ENCODE peak calls at places on chromosomes 1 and 21, in ten cellular contexts. T is HepG2; S is CD8-positive, alpha-beta T cell; A is aorta; M is Panc1; K is body of pancreas; X is right lobe of liver; E is upper lobe of right lung; J is PC-3; Y is PC-9. V is an unnamed sample.
A peak's percentile ranks its signal among the peaks of the same experiment; 100 is the strongest.

GRCh38 chr1:179021873-179022272 is 3.8 kb upstream of the FAM20B start:
- DNase-seq in T (peak; percentile 18), S (no peak), A (peak; percentile 70), M (no peak), K (no peak), X (no peak), E (no peak), J (no peak), Y (no peak), V (no peak)

GRCh38 chr1:211621471-211622198 is 42.7 kb upstream of the SLC30A1 start:
- DNase-seq in T (no peak), S (no peak), A (peak; percentile 70), M (no peak), K (peak; percentile 37), X (no peak), E (peak; percentile 46), J (no peak), Y (no peak), V (no peak)

GRCh38 chr1:51157411-51157810 is 55.4 kb downstream of the C1orf185 start:
- DNase-seq in T (no peak), S (no peak), A (no peak), M (no peak), K (no peak), X (no peak), E (no peak), J (no peak), Y (no peak), V (no peak)

GRCh38 chr1:51916587-51917405 is 38.3 kb upstream of the NRDC start:
- DNase-seq in T (no peak), S (no peak), A (no peak), M (no peak), K (no peak), X (no peak), E (no peak), J (peak; percentile 43), Y (no peak), V (no peak)

GRCh38 chr1:93874025-93874651 is 4.9 kb downstream of the DNTTIP2 start:
- DNase-seq in T (peak; percentile 16), S (no peak), A (no peak), M (peak; percentile 13), K (no peak), X (no peak), E (no peak), J (peak; percentile 84), Y (peak; percentile 52), V (no peak)

GRCh38 chr1:115782571-115783281 is 14.2 kb upstream of the CASQ2 start:
- DNase-seq in T (no peak), S (no peak), A (no peak), M (no peak), K (no peak), X (no peak), E (no peak), J (peak; percentile 93), Y (peak; percentile 100), V (no peak)

GRCh38 chr1:29932626-29933025 is 696.3 kb downstream of the PTPRU start:
- DNase-seq in T (no peak), S (no peak), A (no peak), M (no peak), K (no peak), X (no peak), E (no peak), J (no peak), Y (no peak), V (no peak)

GRCh38 chr1:22159858-22160257 is 17.0 kb upstream of the WNT4 start:
- DNase-seq in T (no peak), S (no peak), A (no peak), M (no peak), K (no peak), X (no peak), E (no peak), J (no peak), Y (no peak), V (no peak)

GRCh38 chr1:113874017-113874879 is 2.7 kb upstream of the PTPN22 start:
- DNase-seq in T (peak; percentile 23), S (no peak), A (no peak), M (no peak), K (peak; percentile 57), X (no peak), E (no peak), J (peak; percentile 61), Y (peak; percentile 84), V (no peak)

GRCh38 chr1:29708381-29708780 is 472.1 kb downstream of the PTPRU start:
- DNase-seq in T (no peak), S (no peak), A (no peak), M (no peak), K (no peak), X (no peak), E (peak; percentile 30), J (peak; percentile 34), Y (no peak), V (no peak)

GRCh38 chr1:214445846-214446614 is 105.4 kb downstream of the PTPN14 start:
- DNase-seq in T (no peak), S (no peak), A (no peak), M (no peak), K (no peak), X (no peak), E (no peak), J (peak; percentile 92), Y (peak; percentile 73), V (no peak)

GRCh38 chr1:109274533-109275476 is 8.1 kb downstream of the PSRC1 start:
- DNase-seq in T (peak; percentile 93), S (no peak), A (no peak), M (no peak), K (peak; percentile 68), X (peak; percentile 77), E (peak; percentile 89), J (peak; percentile 95), Y (peak; percentile 99), V (no peak)

GRCh38 chr1:198890531-198890930 is 251.7 kb downstream of the PTPRC start:
- DNase-seq in T (no peak), S (no peak), A (no peak), M (peak; percentile 59), K (no peak), X (no peak), E (no peak), J (peak; percentile 83), Y (peak; percentile 66), V (no peak)

DNA sequence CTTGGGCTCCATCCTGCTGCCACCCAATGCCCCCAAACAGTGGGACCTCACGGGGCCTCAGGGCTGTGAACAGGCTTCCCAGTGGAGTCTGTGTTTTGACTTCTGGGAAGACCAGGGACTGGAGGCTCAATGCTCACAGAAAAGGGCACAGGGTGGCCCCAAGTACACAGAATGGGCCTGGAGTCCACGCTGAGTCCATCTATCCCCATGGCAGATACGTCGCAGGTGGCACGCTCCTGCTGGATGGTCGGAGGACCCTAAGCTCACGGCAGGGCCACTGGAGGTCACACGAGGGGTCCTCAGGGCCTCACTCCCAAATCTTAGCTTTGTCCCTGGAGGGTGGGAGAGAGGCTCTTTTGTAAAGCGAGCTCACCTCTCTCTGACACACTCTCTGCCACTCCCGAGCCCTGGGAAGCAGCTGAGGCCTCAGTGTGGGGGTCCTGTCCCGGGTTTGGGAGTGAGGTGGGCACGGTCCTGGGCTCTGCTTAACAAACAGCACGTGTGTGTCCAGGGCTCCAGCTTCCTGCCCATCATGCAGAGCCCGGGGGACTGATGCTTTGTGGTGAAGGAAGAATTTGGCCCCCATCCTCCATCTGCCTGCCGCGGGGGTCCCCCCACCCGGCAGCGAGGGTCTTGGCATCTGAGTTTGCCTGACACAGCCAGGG is 27.2 kb upstream of the TTC34 start:
- DNase-seq in T (no peak), S (no peak), A (peak; percentile 21), M (no peak), K (no peak), X (no peak), E (no peak), J (no peak), Y (no peak), V (no peak)
- H3K9me3 ChIP-seq in T (peaks cover 9% of the 10 kb centered on the region), S (no peaks in the 10 kb centered on the region), A (no peaks in the 10 kb centered on the region), M (no peaks in the 10 kb centered on the region), K (no peaks in the 10 kb centered on the region), X (no peaks in the 10 kb centered on the region), E (no peaks in the 10 kb centered on the region), J (peaks cover 22% of the 10 kb centered on the region), Y (no peaks in the 10 kb centered on the region), V (no peaks in the 10 kb centered on the region)

DNA sequence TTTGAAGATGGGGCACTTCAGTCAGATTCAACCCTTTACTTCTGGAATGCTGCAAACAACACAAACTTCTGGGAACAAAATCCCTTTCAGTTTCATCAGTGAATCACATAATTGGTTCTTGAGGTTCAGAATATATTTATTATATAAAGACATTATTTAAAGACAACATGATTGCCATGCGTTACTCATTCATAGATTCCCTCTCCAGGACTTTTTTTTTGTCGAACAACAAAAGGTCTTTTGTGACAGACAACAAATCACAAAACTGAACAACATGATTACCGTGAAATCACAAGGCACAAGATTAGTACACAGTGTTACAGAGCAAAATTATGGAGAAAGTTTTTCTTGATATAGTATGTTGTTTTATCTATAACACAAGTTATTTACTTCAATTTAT is 1815.0 kb downstream of the NCAM2 start:
- DNase-seq in T (no peak), S (no peak), A (no peak), M (no peak), K (no peak), X (no peak), E (no peak), J (no peak), Y (no peak), V (no peak)
- H3K9me3 ChIP-seq in T (peaks cover 74% of the 10 kb centered on the region), S (no peaks in the 10 kb centered on the region), A (no peaks in the 10 kb centered on the region), M (no peaks in the 10 kb centered on the region), K (no peaks in the 10 kb centered on the region), X (no peaks in the 10 kb centered on the region), E (no peaks in the 10 kb centered on the region), J (peaks cover 4% of the 10 kb centered on the region), Y (no peaks in the 10 kb centered on the region), V (no peaks in the 10 kb centered on the region)

DNA sequence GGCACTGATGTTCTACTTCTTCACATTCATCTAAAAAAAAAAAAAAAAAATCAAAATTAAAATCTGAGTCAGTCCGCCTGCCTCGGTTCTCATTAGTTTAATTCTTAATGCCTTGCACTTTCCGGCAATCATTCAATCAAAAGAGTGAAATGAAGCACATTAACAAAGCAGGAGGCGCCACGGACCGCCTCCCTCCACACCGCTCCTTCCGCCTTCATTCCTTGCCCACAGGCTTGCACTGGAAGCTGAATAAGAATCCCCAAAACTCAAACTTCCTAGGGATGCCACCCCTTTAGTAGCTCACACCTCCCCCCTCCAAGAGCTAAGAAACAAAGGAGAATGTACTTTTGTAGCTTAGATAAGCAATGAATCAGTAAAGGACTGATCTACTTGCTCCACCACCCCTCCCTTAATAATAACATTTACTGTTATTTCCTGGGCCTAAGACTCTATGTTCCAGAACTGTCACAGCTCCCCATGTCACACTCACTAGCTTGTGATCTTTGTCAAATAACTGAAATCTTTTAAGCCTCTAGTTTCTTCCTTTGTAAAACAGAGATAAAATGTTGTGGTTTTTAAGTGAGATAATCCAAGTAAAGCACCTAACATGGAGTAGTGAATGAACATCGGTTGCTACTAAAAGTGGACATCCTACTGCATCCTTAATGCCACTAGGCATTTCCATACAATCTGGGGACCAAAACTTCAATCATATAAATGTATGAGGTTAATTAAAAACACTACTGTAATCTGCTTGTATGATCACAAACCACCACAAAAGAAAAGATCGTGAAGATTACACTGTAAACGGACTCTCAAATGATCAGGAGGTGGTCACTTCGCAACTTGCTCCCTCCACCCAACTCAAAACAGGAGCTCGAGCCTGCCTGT is 27.4 kb downstream of the LGALS8 start:
- DNase-seq in T (no peak), S (no peak), A (no peak), M (no peak), K (no peak), X (no peak), E (no peak), J (no peak), Y (no peak), V (no peak)
- H3K9me3 ChIP-seq in T (no peaks in the 10 kb centered on the region), S (no peaks in the 10 kb centered on the region), A (no peaks in the 10 kb centered on the region), M (no peaks in the 10 kb centered on the region), K (no peaks in the 10 kb centered on the region), X (no peaks in the 10 kb centered on the region), E (no peaks in the 10 kb centered on the region), J (no peaks in the 10 kb centered on the region), Y (no peaks in the 10 kb centered on the region), V (no peaks in the 10 kb centered on the region)

GRCh38 chr1:152728986-152729385 is 21.0 kb downstream of the LCE4A start:
- DNase-seq in T (no peak), S (no peak), A (no peak), M (no peak), K (no peak), X (no peak), E (no peak), J (no peak), Y (no peak), V (no peak)
- H3K9me3 ChIP-seq in T (no peaks in the 10 kb centered on the region), S (no peaks in the 10 kb centered on the region), A (peaks cover 1% of the 10 kb centered on the region), M (no peaks in the 10 kb centered on the region), K (no peaks in the 10 kb centered on the region), X (no peaks in the 10 kb centered on the region), E (no peaks in the 10 kb centered on the region), J (no peaks in the 10 kb centered on the region), Y (no peaks in the 10 kb centered on the region), V (no peaks in the 10 kb centered on the region)

V was measured in T-helper 17 cell.